ENCODE peak calls at places on chromosomes 7 and 10, in four cellular contexts. One of them, this sample, is unnamed.

GRCh38 chr7:29609162-29610030 is 45.8 kb downstream of the PRR15 start:
- DNase-seq in A549: peak
- DNase-seq in GM12878: no peak
- DNase-seq in K562: peak
- DNase-seq in this sample: peak

GRCh38 chr7:117095055-117095454 is 141.8 kb downstream of the ST7 start:
- DNase-seq in A549: no peak
- DNase-seq in GM12878: no peak
- DNase-seq in K562: no peak
- DNase-seq in this sample: no peak

GRCh38 chr10:986137-986825 is 2.0 kb upstream of the GTPBP4 start:
- DNase-seq in A549: no peak
- DNase-seq in GM12878: no peak
- DNase-seq in K562: no peak
- DNase-seq in this sample: peak

GRCh38 chr7:47586925-47587324 is 5.0 kb upstream of the TNS3 start:
- DNase-seq in A549: no peak
- DNase-seq in GM12878: no peak
- DNase-seq in K562: no peak
- DNase-seq in this sample: no peak

GRCh38 chr7:51013218-51013786 is 230.6 kb upstream of the GRB10 start:
- DNase-seq in A549: no peak
- DNase-seq in GM12878: no peak
- DNase-seq in K562: no peak
- DNase-seq in this sample: no peak

GRCh38 chr7:151742713-151743480 is 134.0 kb downstream of the PRKAG2 start:
- DNase-seq in A549: no peak
- DNase-seq in GM12878: no peak
- DNase-seq in K562: no peak
- DNase-seq in this sample: no peak

GRCh38 chr10:125087191-125087896 is 73.0 kb downstream of the CTBP2 start:
- DNase-seq in A549: no peak
- DNase-seq in GM12878: no peak
- DNase-seq in K562: no peak
- DNase-seq in this sample: no peak

GRCh38 chr7:136403591-136403990 is 426.4 kb upstream of the MTPN start:
- DNase-seq in A549: no peak
- DNase-seq in GM12878: no peak
- DNase-seq in K562: no peak
- DNase-seq in this sample: no peak

GRCh38 chr10:128324058-128324457 is 197.8 kb upstream of the MKI67 start:
- DNase-seq in A549: no peak
- DNase-seq in GM12878: no peak
- DNase-seq in K562: peak
- DNase-seq in this sample: peak

GRCh38 chr7:11341285-11341944 is 367.7 kb downstream of the PHF14 start:
- DNase-seq in A549: no peak
- DNase-seq in GM12878: no peak
- DNase-seq in K562: no peak
- DNase-seq in this sample: peak

GRCh38 chr10:101292194-101293006 is 61.6 kb upstream of the BTRC start:
- DNase-seq in A549: no peak
- DNase-seq in GM12878: no peak
- DNase-seq in K562: peak
- DNase-seq in this sample: no peak

GRCh38 chr10:96505150-96506136 is 8.3 kb downstream of the TLL2 start:
- DNase-seq in A549: no peak
- DNase-seq in GM12878: no peak
- DNase-seq in K562: no peak
- DNase-seq in this sample: no peak

GRCh38 chr10:80453715-80454525 is at the start of gene TSPAN14:
- DNase-seq in A549: peak
- DNase-seq in GM12878: no peak
- DNase-seq in K562: peak
- DNase-seq in this sample: peak
- TF ChIP-seq POLR2A in A549: peak
- TF ChIP-seq POLR2A in GM12878: peak
- TF ChIP-seq POLR2A in K562: peak
- TF ChIP-seq POLR2A in this sample: peak

GRCh38 chr7:88927-89921 is 103.1 kb upstream of the FAM20C start:
- DNase-seq in A549: no peak
- DNase-seq in GM12878: no peak
- DNase-seq in K562: no peak
- DNase-seq in this sample: peak
- TF ChIP-seq MYC in A549: no peak
- TF ChIP-seq MYC in GM12878: no peak
- TF ChIP-seq MYC in K562: no peak
- TF ChIP-seq MYC in this sample: peak

GRCh38 chr7:903921-904755 is 27.8 kb downstream of the GET4 start:
- DNase-seq in A549: no peak
- DNase-seq in GM12878: no peak
- DNase-seq in K562: no peak
- DNase-seq in this sample: peak
- TF ChIP-seq POLR2A in A549: no peak
- TF ChIP-seq POLR2A in GM12878: no peak
- TF ChIP-seq POLR2A in K562: no peak
- TF ChIP-seq POLR2A in this sample: no peak

GRCh38 chr10:94500063-94500462 is 45.5 kb upstream of the HELLS start:
- DNase-seq in A549: no peak
- DNase-seq in GM12878: no peak
- DNase-seq in K562: no peak
- DNase-seq in this sample: peak
- TF ChIP-seq MYC in A549: no peak
- TF ChIP-seq MYC in GM12878: no peak
- TF ChIP-seq MYC in K562: no peak
- TF ChIP-seq MYC in this sample: no peak

DNA sequence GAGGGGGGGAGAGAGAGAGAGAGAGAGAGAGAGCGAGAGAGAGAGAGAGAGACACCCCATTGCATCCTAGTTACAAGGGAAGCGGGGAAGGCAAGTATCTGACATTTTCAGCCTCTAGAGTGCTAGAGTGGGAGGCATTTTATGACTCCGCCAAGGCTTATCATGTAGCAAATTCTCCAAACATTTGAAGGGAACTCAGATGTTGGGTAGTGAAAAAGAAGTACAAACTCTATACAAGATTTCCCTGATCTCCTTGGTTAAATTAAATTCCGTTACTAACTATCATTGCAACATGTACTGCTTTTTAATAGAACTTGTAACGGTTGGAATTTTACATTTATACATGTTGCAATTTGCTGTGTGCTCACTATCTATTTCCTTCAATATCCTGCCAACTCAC is 83.4 kb upstream of the FAM3C start:
- DNase-seq in A549: no peak
- DNase-seq in GM12878: no peak
- DNase-seq in K562: no peak
- DNase-seq in this sample: no peak
- TF ChIP-seq POLR2A in A549: no peak
- TF ChIP-seq POLR2A in GM12878: no peak
- TF ChIP-seq POLR2A in K562: no peak
- TF ChIP-seq POLR2A in this sample: no peak

DNA sequence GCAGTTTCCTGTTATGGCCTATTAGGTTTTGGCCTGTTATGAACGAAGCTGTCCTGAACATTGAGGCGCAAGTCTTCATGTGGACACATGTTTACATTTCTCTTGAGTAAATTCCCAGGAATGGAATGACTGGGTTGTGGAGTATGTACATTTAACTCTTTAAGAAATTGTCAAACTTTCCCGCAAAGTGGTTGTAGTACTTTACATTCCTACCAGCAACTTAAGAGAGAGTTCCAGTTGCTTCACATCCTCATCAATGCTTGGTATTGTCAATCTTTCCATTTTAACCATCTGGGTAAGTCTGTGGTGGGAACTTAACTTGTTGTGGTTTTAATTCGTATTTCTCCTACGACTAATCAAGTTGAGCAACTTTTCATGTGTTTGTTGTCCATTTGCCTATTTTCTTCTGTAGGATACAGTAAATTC is 73.7 kb downstream of the FAM241B start:
- DNase-seq in A549: no peak
- DNase-seq in GM12878: no peak
- DNase-seq in K562: no peak
- DNase-seq in this sample: peak
- TF ChIP-seq MYC in A549: no peak
- TF ChIP-seq MYC in GM12878: no peak
- TF ChIP-seq MYC in K562: no peak
- TF ChIP-seq MYC in this sample: no peak